ENCODE peak calls at places on chromosomes 11 and 22, in five cellular contexts. M, R, D, J and A are unnamed samples.

GRCh38 chr11:17722000-17722643 is 2.8 kb downstream of the MYOD1 start:
- DNase-seq in M (peak), R (peak), D (peak), J (no peak), A (peak)

GRCh38 chr11:69155302-69156198 is at the start of gene SMIM38:
- DNase-seq in M (no peak), R (no peak), D (no peak), J (peak), A (peak)

GRCh38 chr11:76658231-76658630 is 12.3 kb downstream of the LRRC32 start:
- DNase-seq in M (no peak), R (no peak), D (no peak), J (no peak), A (no peak)

GRCh38 chr11:84543367-84544159 is 1083.6 kb downstream of the DLG2 start:
- DNase-seq in M (no peak), R (no peak), D (peak), J (no peak), A (no peak)

GRCh38 chr11:62402226-62402625 is 16.6 kb upstream of the SCGB1A1 start:
- DNase-seq in M (no peak), R (no peak), D (no peak), J (no peak), A (no peak)

GRCh38 chr11:61912530-61912898 is 4.9 kb downstream of the RAB3IL1 start:
- DNase-seq in M (no peak), R (no peak), D (peak), J (no peak), A (no peak)

GRCh38 chr11:35912883-35913614 is 30.8 kb upstream of the LDLRAD3 start:
- DNase-seq in M (no peak), R (no peak), D (no peak), J (no peak), A (no peak)

GRCh38 chr11:105706025-105706530 is 96.2 kb downstream of the GRIA4 start:
- DNase-seq in M (no peak), R (no peak), D (no peak), J (no peak), A (no peak)

GRCh38 chr11:79592441-79593223 is 151.8 kb upstream of the TENM4 start:
- DNase-seq in M (no peak), R (no peak), D (no peak), J (no peak), A (no peak)

GRCh38 chr11:123587559-123587958 is 66.9 kb downstream of the SCN3B start:
- DNase-seq in M (no peak), R (peak), D (no peak), J (no peak), A (no peak)

GRCh38 chr11:110093407-110094297 is 460 bp downstream of the ZC3H12C start:
- DNase-seq in M (peak), R (peak), D (peak), J (no peak), A (peak)

DNA sequence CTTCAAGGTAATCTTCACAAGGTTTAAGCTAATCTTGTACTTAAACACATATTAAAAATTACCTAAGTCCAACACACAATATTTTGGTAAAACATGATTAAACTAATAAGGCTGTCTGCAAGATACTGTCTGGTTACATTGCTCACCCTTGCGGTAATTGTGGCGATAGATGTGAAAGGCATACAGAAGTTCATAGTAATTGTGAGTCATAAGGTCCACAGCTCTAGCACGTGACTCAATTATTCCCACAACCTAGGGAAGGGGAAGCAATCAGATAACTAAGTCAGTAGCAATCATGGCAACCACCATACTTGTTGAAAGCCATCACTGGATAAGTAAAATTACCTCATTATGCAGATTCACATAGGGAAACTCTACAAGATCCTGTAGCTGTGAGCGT is 30.5 kb upstream of the FNBP4 start:
- DNase-seq in M (peak), R (no peak), D (no peak), J (no peak), A (no peak)
- TF ChIP-seq RCOR1 in M (no peak), R (no peak), D (no peak), J (no peak), A (no peak)

DNA sequence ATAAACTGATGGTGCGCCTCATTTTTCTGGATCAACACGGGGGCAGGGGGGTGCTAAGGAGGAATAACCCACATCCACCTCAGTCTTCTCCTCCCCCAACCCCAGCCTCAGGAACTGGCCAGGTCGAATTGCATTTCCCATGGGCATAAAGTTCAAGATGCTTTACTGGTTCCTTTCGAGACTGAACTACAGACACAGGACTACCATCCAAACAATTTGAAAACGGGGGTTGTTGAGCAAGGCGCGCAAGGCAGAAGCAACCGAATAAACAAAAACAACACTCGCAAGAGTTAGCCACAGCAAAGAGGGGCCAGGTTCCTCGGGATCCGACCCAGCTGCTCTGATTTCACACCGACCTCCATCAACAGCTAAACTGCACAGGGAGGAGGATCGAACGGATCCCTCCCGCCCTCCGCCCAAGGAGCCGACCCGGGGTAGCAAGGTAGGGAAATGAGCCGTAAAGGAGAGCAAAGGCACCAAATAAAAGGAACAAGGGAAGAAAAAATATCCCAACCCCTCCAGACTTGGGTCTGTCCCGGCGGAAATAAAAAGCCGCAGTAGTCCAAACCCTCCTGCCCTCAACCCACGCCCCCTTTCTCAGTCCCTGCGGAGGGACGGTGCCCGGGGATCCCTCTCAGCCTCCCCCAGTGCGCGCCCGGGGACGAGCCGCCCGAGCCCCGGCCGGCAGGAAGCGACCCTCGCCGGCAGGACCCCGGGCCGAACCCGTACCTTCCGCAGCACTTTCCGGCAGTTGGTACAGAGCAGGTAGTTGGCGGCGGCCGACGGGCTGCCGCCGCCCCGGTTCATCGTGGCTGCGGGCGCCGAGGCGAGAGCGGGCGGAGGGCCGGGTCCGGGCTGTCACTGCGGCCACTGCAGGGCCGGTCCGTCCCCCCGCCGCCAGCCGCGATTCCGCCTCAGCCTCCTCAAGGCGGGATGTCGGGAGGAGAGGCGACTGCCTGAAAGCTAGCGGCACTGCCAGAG is 658 bp downstream of the SESN3 start:
- DNase-seq in M (no peak), R (no peak), D (no peak), J (no peak), A (peak)
- TF ChIP-seq RCOR1 in M (no peak), R (no peak), D (no peak), J (no peak), A (no peak)

GRCh38 chr11:131889146-131889577 is 518.7 kb downstream of the NTM start:
- DNase-seq in M (peak), R (no peak), D (peak), J (peak), A (no peak)
- TF ChIP-seq RCOR1 in M (no peak), R (no peak), D (no peak), J (no peak), A (no peak)

DNA sequence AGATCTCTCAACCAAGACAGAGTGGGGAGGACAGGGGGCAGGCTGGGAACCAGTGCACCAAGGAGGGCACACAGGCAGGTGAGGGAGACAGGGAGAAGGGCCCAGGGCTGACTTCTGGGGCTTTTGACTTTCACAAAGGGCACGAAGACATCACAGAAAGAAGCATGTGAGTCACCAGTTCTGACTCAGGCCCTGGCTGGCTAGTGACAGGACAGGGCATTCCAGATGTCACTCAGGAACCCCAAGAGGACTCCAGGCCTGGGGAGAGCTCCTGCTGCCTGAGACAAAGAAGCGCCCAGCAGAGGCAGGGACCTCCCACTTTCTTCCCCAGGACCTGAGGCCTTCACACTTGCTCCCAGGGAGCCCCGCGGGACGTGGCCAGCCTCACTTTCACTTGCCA is 497.2 kb downstream of the BUD13 start:
- DNase-seq in M (no peak), R (no peak), D (no peak), J (no peak), A (no peak)
- TF ChIP-seq RCOR1 in M (no peak), R (no peak), D (no peak), J (no peak), A (no peak)

DNA sequence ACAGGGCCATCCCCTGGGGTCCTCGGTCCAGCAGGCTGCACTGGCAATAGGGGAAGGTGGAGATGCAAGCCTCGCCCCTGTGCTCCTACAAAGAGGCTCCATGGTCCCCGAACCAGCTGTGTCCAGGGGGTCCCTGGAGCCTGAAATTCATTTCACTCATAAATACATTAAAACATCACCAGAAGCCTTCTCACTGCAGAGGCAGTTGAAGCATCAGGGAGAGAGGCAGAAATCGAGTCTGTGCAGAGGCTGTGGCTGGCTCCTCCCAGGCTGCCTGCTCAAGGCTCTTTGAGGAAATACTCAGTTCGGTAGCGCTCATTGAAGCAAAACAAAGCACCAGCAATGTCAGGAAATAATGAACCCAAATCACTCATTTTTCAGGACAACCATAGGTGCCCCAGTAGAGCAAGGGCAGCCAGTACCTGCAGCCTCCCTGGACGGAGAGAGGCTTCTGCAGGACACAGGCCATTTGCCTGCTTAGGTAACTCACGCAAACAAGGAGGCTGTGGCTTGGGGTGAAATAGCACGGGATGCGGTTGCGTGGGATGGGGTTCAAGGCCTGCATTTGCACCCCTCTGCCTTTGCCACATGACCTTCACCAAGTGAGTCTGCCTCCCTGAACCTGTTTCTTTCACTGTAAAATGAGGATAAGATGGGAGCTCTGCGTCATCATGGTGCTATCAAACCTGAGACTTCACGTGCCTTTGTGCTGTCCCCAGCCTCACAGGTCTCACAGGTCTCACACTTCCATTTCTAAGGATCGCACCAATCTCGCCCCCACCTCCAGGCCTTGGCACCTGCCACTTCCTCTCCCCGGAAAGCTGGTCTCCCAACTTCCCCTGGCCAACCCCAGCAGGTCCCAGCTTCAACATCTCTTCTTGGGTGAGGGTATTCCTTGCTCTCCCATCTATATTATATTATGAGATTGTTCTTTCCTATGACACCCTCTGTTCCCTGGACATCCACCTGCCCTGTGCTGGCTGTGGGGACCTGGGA is 84.3 kb upstream of the SHISAL1 start:
- DNase-seq in M (no peak), R (no peak), D (peak), J (no peak), A (no peak)
- TF ChIP-seq RCOR1 in M (no peak), R (no peak), D (no peak), J (no peak), A (no peak)

DNA sequence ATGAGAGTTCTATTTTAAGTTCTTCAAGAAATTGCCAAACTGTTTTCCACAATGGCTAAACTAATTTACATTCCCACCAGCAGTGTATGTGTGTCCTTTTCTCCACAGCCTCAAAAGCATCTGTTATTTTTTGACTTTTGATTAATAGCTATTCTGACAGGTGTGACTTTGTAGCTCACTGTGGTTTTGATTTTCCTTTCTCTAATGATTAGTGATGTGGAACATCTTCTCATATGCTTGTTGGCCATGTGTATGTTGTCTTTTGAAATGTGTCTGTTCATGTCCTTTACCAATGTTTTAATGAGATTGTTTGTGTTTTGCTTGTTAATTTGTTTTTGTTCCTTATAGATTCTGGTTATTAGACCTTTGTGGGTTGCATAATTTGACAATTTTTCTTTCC is 18.0 kb upstream of the RAB38 start:
- DNase-seq in M (no peak), R (no peak), D (no peak), J (no peak), A (no peak)
- TF ChIP-seq RCOR1 in M (no peak), R (no peak), D (no peak), J (no peak), A (no peak)

GRCh38 chr11:78203184-78203583 is 14.5 kb downstream of the USP35 start:
- DNase-seq in M (no peak), R (no peak), D (no peak), J (no peak), A (no peak)

GRCh38 chr11:78205691-78206090 is 17.0 kb downstream of the USP35 start:
- DNase-seq in M (no peak), R (no peak), D (no peak), J (no peak), A (no peak)

GRCh38 chr11:78202733-78203167 is 14.0 kb downstream of the USP35 start:
- DNase-seq in M (no peak), R (no peak), D (no peak), J (no peak), A (no peak)

GRCh38 chr11:78207532-78208256 is 19.0 kb downstream of the USP35 start:
- DNase-seq in M (peak), R (no peak), D (peak), J (no peak), A (no peak)

DNA sequence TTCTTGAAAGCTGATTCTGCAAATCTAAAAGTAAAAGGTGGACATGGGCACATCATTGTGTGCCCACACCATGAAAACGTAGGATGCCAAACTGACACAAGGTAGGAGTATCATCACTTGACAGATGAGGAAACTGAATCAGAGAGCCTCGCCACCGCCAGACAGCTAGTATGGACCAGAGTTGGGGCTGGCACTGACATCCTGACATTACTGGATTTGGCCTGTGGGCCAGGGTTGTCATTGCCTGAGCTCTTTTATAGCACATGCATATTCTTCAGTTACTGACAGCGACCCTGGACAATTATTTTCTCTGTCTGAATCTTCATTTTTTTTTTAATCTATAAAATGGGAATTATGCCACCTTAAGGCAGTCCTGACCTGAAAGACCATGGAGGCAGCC is 16.5 kb downstream of the USP35 start:
- DNase-seq in M (no peak), R (no peak), D (no peak), J (no peak), A (no peak)
- TF ChIP-seq RCOR1 in M (no peak), R (no peak), D (no peak), J (no peak), A (no peak)

GRCh38 chr11:119026970-119027369 is 3.7 kb downstream of the SLC37A4 start:
- DNase-seq in M (no peak), R (no peak), D (no peak), J (no peak), A (no peak)
- TF ChIP-seq RCOR1 in M (no peak), R (no peak), D (no peak), J (no peak), A (no peak)